ENCODE peak calls at places on chromosomes 12 and 14, in seven cellular contexts. D is CD4-positive, CD25-positive, alpha-beta regulatory T cell; C is NCI-H1417 treated with DMSO at 0.1 percent for 48 hours; B is lower leg skin; H is WTC11; T is naive thymus-derived CD8-positive, alpha-beta T cell; A is DND-41. I is an unnamed sample.
A peak's percentile ranks its signal among the peaks of the same experiment; 100 is the strongest.

GRCh38 chr14:103084021-103084919 is at the start of gene LBHD2:
- DNase-seq in C (no peak), B (no peak), A (no peak), H (peak; percentile 32), T (no peak), D (no peak), I (no peak)

GRCh38 chr12:105076098-105076497 is 8.2 kb downstream of the ALDH1L2 start:
- DNase-seq in B (no peak), T (no peak), D (no peak), H (no peak), C (no peak), A (no peak), I (no peak)

GRCh38 chr14:99737451-99737951 is 53.4 kb downstream of the CYP46A1 start:
- DNase-seq in C (no peak), T (no peak), B (no peak), A (no peak), D (no peak), H (no peak), I (no peak)

GRCh38 chr14:83765200-83765599 is 1764.7 kb upstream of the FLRT2 start:
- DNase-seq in H (no peak), T (no peak), A (no peak), B (no peak), C (no peak), D (no peak), I (no peak)

GRCh38 chr12:93978553-93978952 is 169.8 kb upstream of the PLXNC1 start:
- DNase-seq in A (no peak), B (peak; percentile 51), T (no peak), C (no peak), D (no peak), H (no peak), I (no peak)

GRCh38 chr14:23556700-23557440 is 799 bp downstream of the THTPA start:
- DNase-seq in B (no peak), A (no peak), H (no peak), C (no peak), T (no peak), D (no peak), I (peak; percentile 8)

GRCh38 chr12:71208053-71208685 is 50.4 kb upstream of the TSPAN8 start:
- DNase-seq in T (no peak), A (no peak), B (no peak), H (no peak), D (no peak), C (no peak), I (no peak)

GRCh38 chr14:69868363-69868963 is 10.8 kb upstream of the SMOC1 start:
- DNase-seq in B (no peak), T (no peak), H (no peak), C (no peak), A (no peak), D (no peak), I (no peak)

GRCh38 chr12:49880756-49881390 is 22.8 kb downstream of the FAIM2 start:
- DNase-seq in C (no peak), D (no peak), T (no peak), A (no peak), H (no peak), B (no peak), I (no peak)

GRCh38 chr12:109677323-109677722 is 36.3 kb upstream of the FAM222A start:
- DNase-seq in C (peak; percentile 99), D (no peak), T (no peak), H (no peak), B (no peak), A (no peak), I (peak; percentile 27)

GRCh38 chr12:91951571-91951970 is 194.1 kb downstream of the BTG1 start:
- DNase-seq in T (no peak), A (no peak), D (no peak), H (no peak), B (no peak), C (no peak), I (no peak)

GRCh38 chr12:68896881-68897540 is 36.0 kb downstream of the CPM start:
- DNase-seq in D (no peak), H (no peak), A (no peak), B (no peak), C (no peak), T (no peak), I (no peak)

GRCh38 chr12:67322580-67322979 is 53.4 kb downstream of the CAND1 start:
- DNase-seq in D (no peak), A (no peak), B (no peak), H (no peak), T (no peak), C (no peak), I (no peak)

GRCh38 chr14:36652542-36653201 is 9.0 kb upstream of the PAX9 start:
- DNase-seq in C (no peak), H (no peak), B (no peak), T (no peak), A (no peak), D (no peak), I (no peak)

GRCh38 chr14:31583043-31583442 is 21.8 kb downstream of the NUBPL start:
- DNase-seq in B (no peak), C (no peak), A (no peak), D (no peak), T (no peak), H (no peak), I (no peak)

GRCh38 chr14:98290596-98290995 is 981.4 kb downstream of the BCL11B start:
- DNase-seq in B (no peak), A (no peak), D (no peak), T (no peak), H (no peak), C (no peak), I (no peak)

GRCh38 chr14:80358112-80358511 is 146.8 kb upstream of the DIO2 start:
- DNase-seq in H (no peak), T (no peak), A (no peak), D (no peak), B (no peak), C (no peak), I (no peak)

GRCh38 chr12:65500121-65500846 is 221.8 kb downstream of the MSRB3 start:
- DNase-seq in C (no peak), B (no peak), A (no peak), H (no peak), T (no peak), D (no peak), I (no peak)

GRCh38 chr14:36070056-36071043 is 106.2 kb downstream of the PTCSC3 start:
- DNase-seq in A (peak; percentile 52), T (no peak), H (peak; percentile 79), D (no peak), C (peak; percentile 29), B (no peak), I (peak; percentile 83)

GRCh38 chr12:46667547-46667946 is 158.2 kb downstream of the SLC38A4 start:
- DNase-seq in C (no peak), H (no peak), A (no peak), T (no peak), D (no peak), B (no peak), I (no peak)

GRCh38 chr12:39122562-39123204 is 217.3 kb upstream of the CPNE8 start:
- DNase-seq in D (no peak), H (peak; percentile 69), B (no peak), A (no peak), C (no peak), T (no peak), I (no peak)

GRCh38 chr12:67475725-67476124 is 172.8 kb upstream of the DYRK2 start:
- DNase-seq in T (no peak), D (no peak), B (no peak), H (no peak), C (no peak), A (no peak), I (no peak)

GRCh38 chr12:78359530-78359929 is 505.0 kb upstream of the SYT1 start:
- DNase-seq in B (no peak), H (no peak), C (no peak), A (no peak), D (no peak), T (no peak), I (no peak)

GRCh38 chr12:120882055-120882555 is 22.1 kb downstream of the SPPL3 start:
- DNase-seq in T (no peak), C (no peak), B (no peak), D (no peak), H (no peak), A (no peak), I (no peak)

I was measured in glutamatergic neuron.